ENCODE peak calls at places on chromosome 20, in eight cellular contexts. B is HCT116; C is T follicular helper cell; H is EH; V is foreskin fibroblast; P is substantia nigra; L is activated T-cell treated with anti-CD3 and anti-CD28 coated beads for 1 hour; J is CD4-positive, alpha-beta T cell. A is an unnamed sample.

GRCh38 chr20:3183896-3184295 is 10.5 kb upstream of the LZTS3 start:
- DNase-seq in B (no peak), C (no peak), H (no peak), V (no peak), P (no peak), L (no peak), J (no peak), A (no peak)

GRCh38 chr20:34639755-34640222 is 37.1 kb downstream of the PIGU start:
- DNase-seq in B (no peak), C (no peak), H (no peak), V (no peak), P (no peak), L (no peak), J (no peak), A (no peak)

GRCh38 chr20:36105731-36106226 is 48.8 kb upstream of the EPB41L1 start:
- DNase-seq in B (no peak), C (no peak), H (no peak), V (no peak), P (no peak), L (no peak), J (no peak), A (no peak)

GRCh38 chr20:37681384-37681977 is 12.3 kb upstream of the CTNNBL1 start:
- DNase-seq in B (no peak), C (no peak), H (no peak), V (no peak), P (no peak), L (no peak), J (no peak), A (no peak)

GRCh38 chr20:35661013-35661412 is 3.7 kb downstream of the CPNE1 start:
- DNase-seq in B (peak), C (no peak), H (peak), V (no peak), P (no peak), L (no peak), J (no peak), A (no peak)

GRCh38 chr20:36279362-36279761 is 26.8 kb upstream of the DLGAP4 start:
- DNase-seq in B (no peak), C (no peak), H (no peak), V (no peak), P (no peak), L (no peak), J (no peak), A (no peak)

GRCh38 chr20:36097751-36098151 is 56.8 kb upstream of the EPB41L1 start:
- DNase-seq in B (no peak), C (no peak), H (no peak), V (no peak), P (no peak), L (no peak), J (no peak), A (no peak)

GRCh38 chr20:64158346-64159285 is 5.6 kb upstream of the MYT1 start:
- DNase-seq in B (no peak), C (no peak), H (no peak), V (no peak), P (no peak), L (no peak), J (no peak), A (no peak)

GRCh38 chr20:18223399-18223798 is 64.9 kb upstream of the ZNF133 start:
- DNase-seq in B (no peak), C (no peak), H (peak), V (no peak), P (no peak), L (no peak), J (no peak), A (no peak)

GRCh38 chr20:35511814-35512420 is 17.5 kb downstream of the C20orf173 start:
- DNase-seq in B (no peak), C (no peak), H (peak), V (peak), P (no peak), L (no peak), J (no peak), A (peak)

GRCh38 chr20:44897133-44897532 is 11.6 kb downstream of the YWHAB start:
- DNase-seq in B (no peak), C (no peak), H (no peak), V (no peak), P (no peak), L (no peak), J (no peak), A (no peak)

GRCh38 chr20:49313271-49313670 is 35.4 kb upstream of the ZNFX1 start:
- DNase-seq in B (no peak), C (no peak), H (no peak), V (no peak), P (no peak), L (no peak), J (no peak), A (no peak)

GRCh38 chr20:50313223-50313820 is 122.7 kb downstream of the CEBPB start:
- DNase-seq in B (no peak), C (no peak), H (no peak), V (no peak), P (no peak), L (no peak), J (no peak), A (no peak)

GRCh38 chr20:44053046-44053445 is 133.9 kb downstream of the JPH2 start:
- DNase-seq in B (no peak), C (no peak), H (no peak), V (no peak), P (no peak), L (no peak), J (no peak), A (no peak)

GRCh38 chr20:23362392-23363256 is 642 bp downstream of the GZF1 start:
- DNase-seq in B (no peak), C (no peak), H (peak), V (no peak), P (no peak), L (no peak), J (no peak), A (peak)

GRCh38 chr20:2652724-2653510 is 485 bp downstream of the NOP56 start:
- DNase-seq in B (no peak), C (no peak), H (peak), V (no peak), P (no peak), L (no peak), J (no peak), A (peak)

GRCh38 chr20:62516345-62516744 is 40.5 kb upstream of the GATA5 start:
- DNase-seq in B (no peak), C (no peak), H (no peak), V (no peak), P (no peak), L (no peak), J (no peak), A (peak)

GRCh38 chr20:63351811-63352591 is 9.1 kb downstream of the CHRNA4 start:
- DNase-seq in B (no peak), C (no peak), H (no peak), V (no peak), P (no peak), L (no peak), J (no peak), A (no peak)

GRCh38 chr20:20480689-20481088 is 112.8 kb downstream of the INSM1 start:
- DNase-seq in B (peak), C (no peak), H (peak), V (peak), P (no peak), L (no peak), J (no peak), A (peak)

GRCh38 chr20:36847009-36847709 is 28.8 kb upstream of the TLDC2 start:
- DNase-seq in B (no peak), C (no peak), H (peak), V (peak), P (no peak), L (no peak), J (no peak), A (peak)

GRCh38 chr20:50174456-50174855 is 16.2 kb upstream of the CEBPB start:
- DNase-seq in B (no peak), C (no peak), H (no peak), V (no peak), P (no peak), L (no peak), J (no peak), A (no peak)

GRCh38 chr20:59042796-59043621 is 423 bp upstream of the PRELID3B start:
- DNase-seq in B (peak), C (peak), H (peak), V (peak), P (peak), L (peak), J (peak), A (peak)

GRCh38 chr20:31667315-31668285 is 29.9 kb downstream of the COX4I2 start:
- DNase-seq in B (no peak), C (no peak), H (no peak), V (no peak), P (no peak), L (no peak), J (no peak), A (no peak)

GRCh38 chr20:16615199-16615598 is 42.0 kb upstream of the KIF16B start:
- DNase-seq in B (no peak), C (no peak), H (peak), V (peak), P (no peak), L (no peak), J (no peak), A (no peak)

GRCh38 chr20:9348746-9349145 is 165.6 kb upstream of the LAMP5 start:
- DNase-seq in B (no peak), C (no peak), H (peak), V (no peak), P (no peak), L (no peak), J (no peak), A (no peak)

GRCh38 chr20:2817891-2818595 is 1.9 kb downstream of the TMEM239 start:
- DNase-seq in B (no peak), C (no peak), H (no peak), V (no peak), P (no peak), L (no peak), J (no peak), A (peak)

GRCh38 chr20:62820962-62821725 is 4.3 kb downstream of the COL9A3 start:
- DNase-seq in B (no peak), C (no peak), H (no peak), V (no peak), P (no peak), L (no peak), J (no peak), A (no peak)

GRCh38 chr20:52060794-52061714 is 130.5 kb downstream of the ZFP64 start:
- DNase-seq in B (peak), C (no peak), H (peak), V (peak), P (no peak), L (no peak), J (no peak), A (no peak)

GRCh38 chr20:38299963-38300362 is 4.0 kb upstream of the BPI start:
- DNase-seq in B (no peak), C (no peak), H (no peak), V (no peak), P (no peak), L (no peak), J (no peak), A (peak)

GRCh38 chr20:14644698-14645097 is 307.3 kb upstream of the FLRT3 start:
- DNase-seq in B (no peak), C (no peak), H (no peak), V (no peak), P (no peak), L (no peak), J (no peak), A (no peak)

GRCh38 chr20:34215711-34216381 is 25.4 kb upstream of the ASIP start:
- DNase-seq in B (peak), C (no peak), H (peak), V (peak), P (peak), L (peak), J (no peak), A (peak)

GRCh38 chr20:61899971-61900370 is 165.7 kb downstream of the TAF4 start:
- DNase-seq in B (no peak), C (no peak), H (no peak), V (no peak), P (no peak), L (no peak), J (no peak), A (no peak)

GRCh38 chr20:32189691-32190607 is 17.6 kb downstream of the PLAGL2 start:
- DNase-seq in B (no peak), C (no peak), H (peak), V (peak), P (no peak), L (peak), J (peak), A (no peak)

GRCh38 chr20:3239026-3239866 is at the start of gene SLC4A11:
- DNase-seq in B (peak), C (no peak), H (peak), V (peak), P (no peak), L (peak), J (no peak), A (no peak)

GRCh38 chr20:1376453-1377270 is 16.2 kb downstream of the FKBP1A start:
- DNase-seq in B (no peak), C (no peak), H (no peak), V (no peak), P (no peak), L (no peak), J (no peak), A (peak)

GRCh38 chr20:32441638-32442037 is 83.5 kb downstream of the ASXL1 start:
- DNase-seq in B (no peak), C (no peak), H (no peak), V (no peak), P (no peak), L (no peak), J (no peak), A (no peak)

GRCh38 chr20:20802328-20802727 is 89.9 kb upstream of the RALGAPA2 start:
- DNase-seq in B (no peak), C (no peak), H (no peak), V (no peak), P (no peak), L (no peak), J (no peak), A (no peak)

GRCh38 chr20:25543068-25543467 is 42.3 kb downstream of the NINL start:
- DNase-seq in B (no peak), C (no peak), H (peak), V (peak), P (no peak), L (no peak), J (no peak), A (no peak)

GRCh38 chr20:47330071-47330470 is 26.4 kb downstream of the ZMYND8 start:
- DNase-seq in B (no peak), C (no peak), H (no peak), V (no peak), P (no peak), L (no peak), J (no peak), A (no peak)